ENCODE peak calls at places on chromosome 13, in ten cellular contexts. K, J, E, L, F, S, P, U, W and A are unnamed samples.

GRCh38 chr13:73767191-73767741 is 366.9 kb downstream of the KLF12 start:
- DNase-seq in W (no peak), L (no peak), U (no peak), J (no peak), S (no peak), F (no peak), E (no peak), K (peak; percentile 59), P (no peak), A (no peak)

GRCh38 chr13:23902975-23903905 is 5.9 kb upstream of the C1QTNF9B start:
- DNase-seq in S (no peak), F (no peak), K (no peak), L (no peak), U (no peak), J (no peak), W (no peak), E (no peak), P (peak; percentile 14), A (peak; percentile 76)

GRCh38 chr13:39038569-39038898 is 278 bp downstream of the NHLRC3 start:
- DNase-seq in F (no peak), U (peak; percentile 3), K (no peak), S (no peak), J (no peak), E (peak; percentile 39), L (no peak), P (no peak), W (peak; percentile 30), A (no peak)

GRCh38 chr13:48783831-48784230 is 130.1 kb downstream of the CYSLTR2 start:
- DNase-seq in L (no peak), W (no peak), U (no peak), P (no peak), S (no peak), J (no peak), F (no peak), E (no peak), K (no peak), A (no peak)

GRCh38 chr13:26485786-26486185 is 71.7 kb upstream of the WASF3 start:
- DNase-seq in F (no peak), S (no peak), P (peak; percentile 45), E (peak; percentile 44), U (no peak), K (no peak), J (no peak), W (no peak), L (no peak), A (no peak)

GRCh38 chr13:27508802-27509201 is 58.4 kb upstream of the MTIF3 start:
- DNase-seq in U (no peak), L (no peak), W (no peak), K (no peak), F (no peak), E (no peak), P (no peak), J (no peak), S (no peak), A (no peak)

GRCh38 chr13:24512208-24513068 is at the start of gene PARP4:
- DNase-seq in K (peak; percentile 83), F (peak; percentile 65), S (peak; percentile 91), L (no peak), P (peak; percentile 89), E (peak; percentile 94), U (peak; percentile 62), W (peak; percentile 86), J (peak; percentile 84), A (peak; percentile 94)

GRCh38 chr13:20192470-20193141 is at the start of gene GJB2:
- DNase-seq in J (no peak), F (no peak), U (no peak), K (no peak), E (peak; percentile 27), P (no peak), L (no peak), S (no peak), W (no peak), A (peak; percentile 75)

GRCh38 chr13:18232298-18232993 is 949.2 kb downstream of the TUBA3C start:
- DNase-seq in F (no peak), L (no peak), J (no peak), E (no peak), S (no peak), P (no peak), W (no peak), U (no peak), K (no peak), A (no peak)

GRCh38 chr13:114298866-114299265 is 15.4 kb upstream of the CHAMP1 start:
- DNase-seq in J (no peak), E (no peak), W (no peak), U (no peak), L (no peak), S (no peak), F (no peak), K (no peak), P (no peak), A (no peak)

GRCh38 chr13:112169941-112170822 is 103.2 kb downstream of the SOX1 start:
- DNase-seq in L (no peak), E (no peak), F (no peak), S (no peak), W (no peak), J (no peak), K (no peak), P (no peak), U (no peak), A (no peak)